ENCODE peak calls at places on chromosomes 13 and 19, in eight cellular contexts. H, O, Q, N, D, E, L and G are unnamed samples.

GRCh38 chr19:15112385-15112784 is 5.2 kb downstream of the SYDE1 start:
- DNase-seq in H (no peak), O (no peak), Q (no peak), N (no peak), D (no peak), E (no peak), L (no peak), G (no peak)

GRCh38 chr19:51341976-51342580 is at the start of gene VSIG10L:
- DNase-seq in H (no peak), O (no peak), Q (no peak), N (no peak), D (no peak), E (no peak), L (no peak), G (no peak)

GRCh38 chr13:20475927-20476691 is 49.5 kb downstream of the CRYL1 start:
- DNase-seq in H (no peak), O (no peak), Q (no peak), N (no peak), D (no peak), E (peak), L (no peak), G (no peak)

GRCh38 chr13:70183041-70183440 is 74.8 kb upstream of the KLHL1 start:
- DNase-seq in H (peak), O (no peak), Q (peak), N (no peak), D (no peak), E (peak), L (no peak), G (no peak)

GRCh38 chr19:33396701-33397535 is 23.4 kb downstream of the CEBPG start:
- DNase-seq in H (peak), O (no peak), Q (no peak), N (no peak), D (no peak), E (no peak), L (no peak), G (no peak)

GRCh38 chr13:99355267-99356215 is 48.3 kb upstream of the GPR183 start:
- DNase-seq in H (no peak), O (no peak), Q (no peak), N (no peak), D (no peak), E (no peak), L (no peak), G (no peak)

GRCh38 chr19:34066007-34066656 is 106.2 kb upstream of the LSM14A start:
- DNase-seq in H (no peak), O (no peak), Q (no peak), N (no peak), D (no peak), E (no peak), L (no peak), G (no peak)

GRCh38 chr13:109776575-109776974 is 9.8 kb downstream of the IRS2 start:
- DNase-seq in H (no peak), O (no peak), Q (no peak), N (no peak), D (no peak), E (no peak), L (no peak), G (no peak)

GRCh38 chr13:41962994-41963393 is 2.1 kb upstream of the VWA8 start:
- DNase-seq in H (no peak), O (no peak), Q (no peak), N (no peak), D (no peak), E (no peak), L (no peak), G (no peak)

GRCh38 chr19:56111601-56112312 is 9.3 kb downstream of the ZNF787 start:
- DNase-seq in H (no peak), O (no peak), Q (no peak), N (no peak), D (no peak), E (no peak), L (no peak), G (no peak)

GRCh38 chr13:114071441-114071840 is 61.0 kb downstream of the RASA3 start:
- DNase-seq in H (no peak), O (no peak), Q (no peak), N (no peak), D (no peak), E (no peak), L (no peak), G (no peak)

GRCh38 chr13:114067886-114068722 is 64.3 kb downstream of the RASA3 start:
- DNase-seq in H (no peak), O (no peak), Q (no peak), N (no peak), D (no peak), E (no peak), L (no peak), G (no peak)

GRCh38 chr13:42181381-42181953 is 90.5 kb upstream of the AKAP11 start:
- DNase-seq in H (peak), O (no peak), Q (no peak), N (peak), D (no peak), E (no peak), L (no peak), G (no peak)

GRCh38 chr13:70310720-70311119 is 202.5 kb upstream of the KLHL1 start:
- DNase-seq in H (peak), O (no peak), Q (peak), N (no peak), D (no peak), E (peak), L (no peak), G (no peak)

GRCh38 chr13:35157143-35157755 is 215.2 kb downstream of the NBEA start:
- DNase-seq in H (peak), O (no peak), Q (peak), N (peak), D (no peak), E (peak), L (no peak), G (peak)

GRCh38 chr19:4352701-4353121 is 9.3 kb downstream of the MPND start:
- DNase-seq in H (peak), O (no peak), Q (peak), N (peak), D (no peak), E (peak), L (no peak), G (no peak)

GRCh38 chr13:37715606-37716015 is 117.0 kb upstream of the POSTN start:
- DNase-seq in H (peak), O (no peak), Q (peak), N (peak), D (no peak), E (peak), L (no peak), G (no peak)

GRCh38 chr13:39531646-39532045 is 71.3 kb downstream of the LHFPL6 start:
- DNase-seq in H (peak), O (no peak), Q (no peak), N (peak), D (no peak), E (peak), L (no peak), G (no peak)

GRCh38 chr19:12721656-12722565 is 1.8 kb downstream of the TNPO2 start:
- DNase-seq in H (peak), O (no peak), Q (no peak), N (peak), D (no peak), E (peak), L (no peak), G (no peak)

GRCh38 chr13:51793570-51794273 is 10.2 kb downstream of the DHRS12 start:
- DNase-seq in H (peak), O (peak), Q (peak), N (peak), D (no peak), E (peak), L (no peak), G (peak)

GRCh38 chr13:73411067-73411809 is 352.4 kb downstream of the KLF5 start:
- DNase-seq in H (no peak), O (no peak), Q (no peak), N (no peak), D (no peak), E (no peak), L (no peak), G (no peak)

GRCh38 chr13:111115841-111116500 is 861 bp downstream of the ARHGEF7 start:
- DNase-seq in H (peak), O (peak), Q (peak), N (peak), D (no peak), E (peak), L (no peak), G (peak)

GRCh38 chr19:13794388-13794751 is 873 bp upstream of the ZSWIM4 start:
- DNase-seq in H (peak), O (peak), Q (peak), N (peak), D (peak), E (peak), L (peak), G (peak)

GRCh38 chr19:28020631-28021315 is 1192.2 kb downstream of the UQCRFS1 start:
- DNase-seq in H (no peak), O (no peak), Q (peak), N (no peak), D (no peak), E (no peak), L (no peak), G (no peak)

GRCh38 chr19:54017266-54017665 is 25.8 kb downstream of the CACNG6 start:
- DNase-seq in H (peak), O (no peak), Q (no peak), N (peak), D (no peak), E (peak), L (no peak), G (no peak)

GRCh38 chr19:55132453-55133129 is 15.2 kb upstream of the PPP1R12C start:
- DNase-seq in H (no peak), O (no peak), Q (no peak), N (no peak), D (no peak), E (no peak), L (no peak), G (no peak)

GRCh38 chr19:50486823-50487515 is 10.3 kb upstream of the GARIN5A start:
- DNase-seq in H (peak), O (no peak), Q (no peak), N (peak), D (no peak), E (no peak), L (no peak), G (peak)

GRCh38 chr13:110560606-110561334 is 752 bp downstream of the RAB20 start:
- DNase-seq in H (peak), O (no peak), Q (no peak), N (no peak), D (no peak), E (no peak), L (no peak), G (no peak)

GRCh38 chr13:98570929-98571372 is 6.0 kb downstream of the STK24 start:
- DNase-seq in H (no peak), O (no peak), Q (no peak), N (peak), D (no peak), E (peak), L (no peak), G (no peak)

GRCh38 chr13:42384265-42384664 is 112.3 kb downstream of the AKAP11 start:
- DNase-seq in H (no peak), O (no peak), Q (no peak), N (peak), D (no peak), E (peak), L (no peak), G (peak)

GRCh38 chr13:113981201-113981605 is 7.3 kb upstream of the C13orf46 start:
- DNase-seq in H (no peak), O (no peak), Q (peak), N (no peak), D (peak), E (no peak), L (no peak), G (no peak)

GRCh38 chr13:41546372-41547252 is 89.3 kb downstream of the RGCC start:
- DNase-seq in H (no peak), O (no peak), Q (peak), N (peak), D (no peak), E (peak), L (no peak), G (no peak)

GRCh38 chr19:49331616-49332055 is 3.6 kb upstream of the CD37 start:
- DNase-seq in H (peak), O (no peak), Q (peak), N (peak), D (no peak), E (peak), L (no peak), G (no peak)
- TF ChIP-seq CTCF in H (no peak), O (no peak), Q (no peak), N (no peak), D (no peak), E (no peak), L (no peak), G (no peak)

GRCh38 chr13:29903524-29903923 is 53.1 kb upstream of the UBL3 start:
- DNase-seq in H (no peak), O (no peak), Q (no peak), N (no peak), D (no peak), E (no peak), L (no peak), G (no peak)

GRCh38 chr13:29906432-29907011 is 56.1 kb upstream of the UBL3 start:
- DNase-seq in H (no peak), O (no peak), Q (no peak), N (no peak), D (no peak), E (no peak), L (no peak), G (no peak)

GRCh38 chr13:29905845-29906244 is 55.4 kb upstream of the UBL3 start:
- DNase-seq in H (peak), O (no peak), Q (no peak), N (peak), D (no peak), E (peak), L (no peak), G (no peak)

GRCh38 chr13:29901714-29902631 is 51.6 kb upstream of the UBL3 start:
- DNase-seq in H (peak), O (peak), Q (peak), N (peak), D (no peak), E (peak), L (no peak), G (peak)

GRCh38 chr13:29902632-29903305 is 52.4 kb upstream of the UBL3 start:
- DNase-seq in H (peak), O (no peak), Q (no peak), N (no peak), D (no peak), E (no peak), L (no peak), G (no peak)
- H3K4me3 ChIP-seq in H (peak), O (no peak), Q (no peak), N (no peak), D (no peak), E (peak), L (no peak), G (no peak)

DNA sequence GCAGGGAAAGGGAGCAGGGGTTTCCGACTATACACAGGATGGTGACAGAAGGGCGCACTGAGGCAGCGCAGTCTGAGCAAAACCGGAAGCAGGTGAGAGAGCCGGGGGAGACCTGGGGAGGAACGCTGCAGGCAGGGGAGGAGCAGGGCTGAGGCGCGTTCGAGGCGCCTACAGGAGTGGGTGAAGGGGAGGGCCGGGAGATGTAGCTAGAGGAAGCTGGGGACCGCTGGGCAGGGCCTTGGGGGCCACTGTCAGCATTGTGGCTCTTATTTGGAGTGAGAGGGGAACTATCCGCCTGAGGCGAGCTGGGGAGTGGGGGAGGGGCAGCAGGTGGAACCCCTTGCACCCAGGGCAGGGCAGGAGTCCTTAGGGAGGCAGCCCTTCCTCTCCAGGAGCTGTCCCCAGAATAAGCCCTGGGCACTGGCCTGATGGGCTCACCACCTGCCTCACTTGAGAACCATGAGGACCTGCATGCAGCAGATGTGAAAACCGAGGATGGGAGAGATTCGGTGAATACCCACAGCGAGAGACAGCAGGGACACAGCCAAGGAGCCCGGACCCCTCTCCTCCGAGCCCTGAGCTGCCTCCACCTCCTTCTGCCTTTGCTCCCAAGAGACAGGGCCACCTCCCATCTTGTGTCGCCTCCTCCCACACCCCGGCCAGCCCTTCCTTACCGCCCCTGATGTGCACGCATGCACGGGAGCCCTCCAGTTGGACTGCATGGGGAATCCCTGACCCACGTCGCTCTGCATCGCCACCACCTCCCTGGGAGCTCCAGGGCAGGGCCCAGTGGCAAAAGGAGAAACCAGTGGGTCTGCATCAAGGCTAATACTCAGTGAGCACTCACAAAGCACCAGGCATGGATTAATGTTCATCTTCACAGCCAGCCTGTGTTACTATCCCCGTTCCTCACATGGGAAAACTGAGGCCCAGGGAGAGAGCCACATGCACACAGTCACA is 10.3 kb downstream of the AKT2 start:
- DNase-seq in H (no peak), O (no peak), Q (no peak), N (no peak), D (no peak), E (no peak), L (no peak), G (no peak)
- TF ChIP-seq CTCF in H (no peak), O (no peak), Q (no peak), N (no peak), D (no peak), E (no peak), L (no peak), G (no peak)

GRCh38 chr19:47428177-47428894 is 9.0 kb upstream of the MEIS3 start:
- DNase-seq in H (peak), O (peak), Q (peak), N (peak), D (peak), E (peak), L (peak), G (peak)
- H3K4me3 ChIP-seq in H (peak), O (peak), Q (peak), N (peak), D (no peak), E (peak), L (peak), G (peak)

GRCh38 chr13:100550433-100550832 is 38.2 kb downstream of the GGACT start:
- DNase-seq in H (peak), O (peak), Q (no peak), N (peak), D (no peak), E (peak), L (no peak), G (peak)
- TF ChIP-seq CTCF in H (no peak), O (no peak), Q (no peak), N (no peak), D (no peak), E (no peak), L (no peak), G (no peak)

DNA sequence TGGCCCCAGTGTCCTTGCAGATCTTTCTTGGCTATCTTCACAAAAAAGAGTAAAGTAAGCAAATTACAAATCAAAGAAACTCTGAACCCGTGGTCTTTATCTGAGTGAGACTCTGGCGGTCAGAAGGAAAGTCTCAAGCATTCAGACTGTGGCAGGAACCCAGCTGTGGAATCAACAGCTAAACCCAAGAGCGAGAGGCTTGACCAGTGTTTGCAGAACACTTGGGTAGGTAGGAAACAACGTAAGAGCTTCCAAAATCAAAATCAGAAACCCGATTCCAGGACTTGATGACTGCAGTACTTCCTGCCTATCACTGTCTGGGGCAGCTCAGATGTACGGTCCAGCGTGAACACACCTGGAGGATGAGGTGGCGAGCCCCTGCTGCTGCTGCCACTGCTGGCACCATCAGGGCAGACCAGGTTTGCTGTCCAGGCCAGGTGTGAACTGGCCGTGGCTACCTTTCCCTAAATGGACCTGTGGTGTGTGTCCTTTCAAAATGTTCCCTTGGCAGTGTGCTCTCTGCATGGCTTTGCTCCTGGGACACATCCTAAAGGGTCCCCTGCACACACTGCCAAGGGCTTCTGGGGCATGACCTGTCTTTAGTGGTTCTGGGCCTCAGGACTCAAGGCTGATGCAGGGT is 9.5 kb downstream of the TUBA3C start:
- DNase-seq in H (no peak), O (no peak), Q (no peak), N (no peak), D (no peak), E (no peak), L (no peak), G (no peak)
- H3K4me3 ChIP-seq in H (no peak), O (no peak), Q (no peak), N (no peak), D (no peak), E (no peak), L (no peak), G (no peak)

GRCh38 chr19:8321067-8321759 is at the start of the genes NDUFA7 and RPS28:
- DNase-seq in H (peak), O (peak), Q (peak), N (peak), D (peak), E (peak), L (peak), G (peak)
- TF ChIP-seq CTCF in H (no peak), O (peak), Q (peak), N (peak), D (no peak), E (no peak), L (no peak), G (no peak)

DNA sequence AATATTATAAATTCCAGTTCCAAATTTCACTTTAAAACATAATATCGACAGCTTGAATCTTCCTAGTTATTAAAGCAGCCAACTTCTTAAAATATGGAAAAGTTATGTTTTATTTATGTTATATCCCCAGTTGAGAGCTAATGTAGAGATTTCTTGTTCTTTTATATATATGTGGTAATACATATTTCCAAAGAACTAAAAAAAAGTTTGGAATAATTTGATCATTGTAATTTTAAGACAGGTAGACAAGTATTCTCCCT is 781 bp upstream of the TBC1D4 start:
- DNase-seq in H (no peak), O (no peak), Q (no peak), N (no peak), D (no peak), E (no peak), L (no peak), G (no peak)
- H3K4me3 ChIP-seq in H (peak), O (peak), Q (peak), N (peak), D (peak), E (peak), L (peak), G (peak)

GRCh38 chr19:40806385-40807146 is 7.6 kb downstream of the EGLN2 start:
- DNase-seq in H (peak), O (peak), Q (peak), N (peak), D (peak), E (peak), L (peak), G (peak)
- TF ChIP-seq CTCF in H (peak), O (peak), Q (peak), N (peak), D (peak), E (peak), L (peak), G (peak)